ENCODE peak calls at places on chromosomes 12 and 14, in nine cellular contexts. C is brain microvascular endothelial cell; M is HCT116; A is PC-3; V is right lobe of liver; S is cardiac muscle cell; B is CD4-positive, alpha-beta memory T cell; Z is naive thymus-derived CD4-positive, alpha-beta T cell; E is stomach. Y is an unnamed sample.

GRCh38 chr12:57180321-57180989 is 33.0 kb upstream of the LRP1-AS start:
- DNase-seq in C (no peak), M (no peak), A (no peak), V (no peak), S (no peak), B (no peak), Z (no peak), E (no peak), Y (no peak)

GRCh38 chr12:11839093-11839641 is 189.7 kb downstream of the ETV6 start:
- DNase-seq in C (peak; percentile 33), M (no peak), A (peak; percentile 49), V (no peak), S (peak; percentile 85), B (no peak), Z (no peak), E (no peak), Y (no peak)

GRCh38 chr12:53443955-53444354 is 2.4 kb downstream of the PRR13 start:
- DNase-seq in C (no peak), M (no peak), A (no peak), V (no peak), S (no peak), B (no peak), Z (no peak), E (peak; percentile 49), Y (no peak)

GRCh38 chr12:4477133-4477532 is 31.5 kb upstream of the FGF6 start:
- DNase-seq in C (no peak), M (no peak), A (peak; percentile 45), V (no peak), S (peak; percentile 9), B (no peak), Z (no peak), E (no peak), Y (no peak)

GRCh38 chr12:175250-175649 is 38.7 kb downstream of the SLC6A12 start:
- DNase-seq in C (no peak), M (no peak), A (no peak), V (no peak), S (peak; percentile 33), B (no peak), Z (no peak), E (no peak), Y (peak; percentile 8)

GRCh38 chr12:89768586-89769482 is 60.2 kb upstream of the ATP2B1 start:
- DNase-seq in C (peak; percentile 95), M (peak; percentile 95), A (peak; percentile 98), V (no peak), S (peak; percentile 76), B (no peak), Z (no peak), E (no peak), Y (no peak)

GRCh38 chr14:39467889-39468524 is 35.8 kb upstream of the FBXO33 start:
- DNase-seq in C (peak; percentile 57), M (peak; percentile 55), A (peak; percentile 59), V (no peak), S (peak; percentile 58), B (no peak), Z (peak; percentile 37), E (no peak), Y (no peak)

GRCh38 chr12:77968571-77968970 is 137.9 kb downstream of the NAV3 start:
- DNase-seq in C (no peak), M (no peak), A (no peak), V (no peak), S (no peak), B (no peak), Z (no peak), E (no peak), Y (no peak)

GRCh38 chr12:92398565-92399309 is 253.1 kb upstream of the BTG1 start:
- DNase-seq in C (no peak), M (no peak), A (no peak), V (no peak), S (no peak), B (peak; percentile 78), Z (no peak), E (no peak), Y (no peak)

GRCh38 chr12:24902521-24903304 is 46.2 kb downstream of the BCAT1 start:
- DNase-seq in C (no peak), M (no peak), A (no peak), V (peak; percentile 35), S (peak; percentile 34), B (no peak), Z (peak; percentile 59), E (no peak), Y (peak; percentile 28)

GRCh38 chr12:110245278-110245868 is 35.7 kb upstream of the ATP2A2 start:
- DNase-seq in C (no peak), M (no peak), A (peak; percentile 69), V (peak; percentile 84), S (no peak), B (peak; percentile 30), Z (peak; percentile 38), E (peak; percentile 72), Y (no peak)

GRCh38 chr12:19404232-19404880 is 34.9 kb upstream of the AEBP2 start:
- DNase-seq in C (no peak), M (no peak), A (no peak), V (no peak), S (no peak), B (peak; percentile 4), Z (no peak), E (no peak), Y (no peak)

GRCh38 chr12:46562625-46563228 is 190.2 kb upstream of the SLC38A2 start:
- DNase-seq in C (peak; percentile 83), M (no peak), A (peak; percentile 95), V (no peak), S (peak; percentile 92), B (no peak), Z (no peak), E (no peak), Y (no peak)

GRCh38 chr12:102120886-102121285 is 903 bp downstream of the PARPBP start:
- DNase-seq in C (peak; percentile 3), M (peak; percentile 3), A (peak; percentile 57), V (no peak), S (peak; percentile 28), B (no peak), Z (no peak), E (no peak), Y (no peak)

GRCh38 chr14:60736494-60736893 is 1.9 kb downstream of the MNAT1 start:
- DNase-seq in C (peak; percentile 52), M (no peak), A (peak; percentile 92), V (no peak), S (peak; percentile 68), B (no peak), Z (no peak), E (no peak), Y (no peak)

DNA sequence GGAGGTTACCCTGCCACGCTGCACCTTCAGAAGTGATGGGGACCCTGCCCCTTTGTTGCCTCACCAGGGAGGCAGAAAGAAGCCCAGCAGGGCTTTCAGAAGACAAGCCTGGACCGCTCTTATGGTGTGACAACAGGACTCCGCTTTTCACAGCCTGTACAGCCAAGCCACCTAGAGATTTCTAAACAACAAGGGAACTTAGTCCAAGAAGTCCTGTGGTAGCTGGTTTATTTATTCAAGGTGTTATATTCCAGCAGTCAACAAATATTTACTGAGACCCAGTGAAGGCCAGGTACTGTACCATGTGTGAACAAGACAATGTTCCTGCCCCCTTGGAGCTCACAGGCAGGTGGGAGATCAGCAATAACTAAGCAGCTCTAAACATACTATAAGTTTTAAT is 4.0 kb upstream of the TMEM229B start:
- DNase-seq in C (no peak), M (no peak), A (no peak), V (no peak), S (no peak), B (no peak), Z (no peak), E (no peak), Y (no peak)
- H3K27ac ChIP-seq in C (no peak overlapping the region), M (no peak overlapping the region), A (no peak overlapping the region), V (no peak overlapping the region), S (no peak overlapping the region), B (no peak overlapping the region), Z (no peak overlapping the region), E (no peak overlapping the region), Y (no peak overlapping the region)

DNA sequence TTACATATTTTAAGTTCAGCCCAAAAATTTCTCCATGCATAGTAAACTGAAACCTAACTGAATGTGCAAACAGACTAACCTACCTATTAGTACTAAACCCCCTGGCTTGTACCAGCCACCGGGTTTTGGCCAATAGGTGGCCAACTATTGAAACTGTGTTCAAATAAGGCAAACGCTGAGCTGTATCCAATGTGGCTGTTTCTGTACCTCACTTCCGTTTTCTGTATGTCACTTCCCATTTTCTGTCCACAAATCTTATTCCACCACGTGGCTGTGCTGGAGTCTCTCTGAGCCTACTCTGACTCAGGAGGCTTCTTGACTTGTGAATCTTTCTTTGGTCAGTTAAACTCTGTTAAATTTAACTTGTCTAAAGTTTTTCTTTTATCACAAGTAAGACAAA is 6.0 kb upstream of the FBXO34 start:
- DNase-seq in C (no peak), M (no peak), A (no peak), V (no peak), S (no peak), B (no peak), Z (no peak), E (no peak), Y (no peak)
- H3K27ac ChIP-seq in C (no peak overlapping the region), M (no peak overlapping the region), A (no peak overlapping the region), V (no peak overlapping the region), S (no peak overlapping the region), B (no peak overlapping the region), Z (no peak overlapping the region), E (no peak overlapping the region), Y (no peak overlapping the region)

GRCh38 chr12:104624529-104624928 is 167.8 kb downstream of the CHST11 start:
- DNase-seq in C (no peak), M (no peak), A (no peak), V (no peak), S (no peak), B (no peak), Z (no peak), E (no peak), Y (no peak)
- H3K27ac ChIP-seq in C (no peak overlapping the region), M (no peak overlapping the region), A (no peak overlapping the region), V (no peak overlapping the region), S (no peak overlapping the region), B (no peak overlapping the region), Z (no peak overlapping the region), E (no peak overlapping the region), Y (no peak overlapping the region)

DNA sequence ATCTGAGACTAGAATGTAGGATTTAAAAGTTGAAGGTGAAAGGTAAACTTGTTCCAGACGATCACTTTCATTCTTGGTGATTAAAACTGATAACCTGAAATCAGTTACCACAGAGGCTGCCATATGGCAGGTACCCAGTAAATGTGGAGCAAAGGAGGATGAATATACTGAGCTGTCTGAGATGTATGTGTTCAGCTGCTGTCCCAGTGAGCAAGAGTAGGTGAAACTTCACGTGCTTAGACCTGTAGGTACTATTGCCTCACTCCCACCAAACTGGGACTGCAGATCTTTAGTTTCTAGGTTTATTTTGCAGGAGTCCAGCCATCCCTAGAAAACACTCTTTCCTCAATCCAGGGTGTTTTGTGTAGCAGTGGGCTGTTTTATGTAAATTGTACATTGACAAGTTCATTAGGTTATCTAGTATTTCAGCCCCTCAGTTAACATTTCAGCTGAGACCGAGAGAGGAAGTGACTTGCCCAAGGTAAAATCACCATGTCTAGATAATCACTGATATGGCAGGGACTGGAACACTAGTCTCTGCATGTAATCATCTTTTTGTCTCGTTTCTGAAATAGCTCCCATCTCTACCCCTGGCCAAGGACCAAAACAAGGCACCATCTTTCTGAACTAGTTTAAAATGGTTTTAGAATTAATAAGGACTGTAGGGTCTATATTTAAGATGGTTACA is 62.7 kb downstream of the ATG14 start:
- DNase-seq in C (no peak), M (no peak), A (no peak), V (no peak), S (no peak), B (no peak), Z (no peak), E (no peak), Y (no peak)
- H3K27ac ChIP-seq in C (no peak overlapping the region), M (no peak overlapping the region), A (no peak overlapping the region), V (no peak overlapping the region), S (no peak overlapping the region), B (no peak overlapping the region), Z (no peak overlapping the region), E (no peak overlapping the region), Y (no peak overlapping the region)